ENCODE peak calls at places on chromosome 22, in five cellular contexts. I is lower leg skin, Q is adipocyte, P is HCT116, V is A549. O is an unnamed sample.

GRCh38 chr22:29211066-29211841 is 5.6 kb downstream of the EMID1 start:
- DNase-seq in P (no peak), I (no peak), V (no peak), Q (no peak), O (no peak)

GRCh38 chr22:29463487-29464088 is 16.4 kb upstream of the NEFH start:
- DNase-seq in V (no peak), Q (no peak), I (no peak), P (no peak), O (no peak)

GRCh38 chr22:35021166-35021565 is 44.8 kb upstream of the ISX start:
- DNase-seq in V (no peak), I (peak; percentile 62), Q (no peak), P (no peak), O (no peak)

GRCh38 chr22:42805016-42805997 is 51.8 kb downstream of the ARFGAP3 start:
- DNase-seq in P (no peak), I (peak; percentile 83), V (peak; percentile 28), Q (no peak), O (no peak)

GRCh38 chr22:46036558-46037408 is 59.8 kb upstream of the WNT7B start:
- DNase-seq in I (peak; percentile 90), Q (no peak), P (peak; percentile 39), V (peak; percentile 69), O (peak; percentile 44)

GRCh38 chr22:39207141-39208012 is 37.4 kb downstream of the PDGFB start:
- DNase-seq in P (no peak), I (peak; percentile 78), Q (no peak), V (no peak), O (no peak)

GRCh38 chr22:28949788-28950187 is 66.4 kb downstream of the ZNRF3 start:
- DNase-seq in I (no peak), Q (peak; percentile 70), P (no peak), V (peak; percentile 33), O (peak; percentile 32)

GRCh38 chr22:41267958-41268357 is 18.0 kb downstream of the RANGAP1 start:
- DNase-seq in Q (no peak), I (no peak), P (no peak), V (no peak), O (no peak)

GRCh38 chr22:46390652-46391301 is 55.3 kb downstream of the TRMU start:
- DNase-seq in I (no peak), V (no peak), Q (peak; percentile 92), P (no peak), O (peak; percentile 92)

GRCh38 chr22:49991167-49991566 is 21.4 kb downstream of the IL17REL start:
- DNase-seq in I (no peak), Q (no peak), V (no peak), P (no peak), O (no peak)

GRCh38 chr22:31676700-31677099 is 14.7 kb upstream of the PISD start:
- DNase-seq in P (peak; percentile 92), I (peak; percentile 99), V (peak; percentile 90), Q (peak; percentile 22), O (peak; percentile 94)

GRCh38 chr22:19218541-19219233 is 40.2 kb upstream of the SLC25A1 start:
- DNase-seq in V (no peak), I (no peak), Q (no peak), P (no peak), O (no peak)

GRCh38 chr22:38569181-38569971 is 607 bp downstream of the DMC1 start:
- DNase-seq in V (no peak), P (no peak), I (no peak), Q (no peak), O (peak; percentile 20)

GRCh38 chr22:46737976-46738641 is at the start of gene CERK:
- DNase-seq in Q (peak; percentile 92), P (no peak), I (peak; percentile 95), V (peak; percentile 31), O (peak; percentile 72)

GRCh38 chr22:42160830-42161696 is 30.5 kb upstream of the CYP2D6 start:
- DNase-seq in Q (no peak), V (peak; percentile 81), P (peak; percentile 34), I (no peak), O (no peak)

GRCh38 chr22:41474878-41475451 is 6.0 kb downstream of the ACO2 start:
- DNase-seq in P (no peak), V (no peak), Q (no peak), I (no peak), O (no peak)

GRCh38 chr22:23826510-23827350 is 12.1 kb downstream of the DERL3 start:
- DNase-seq in V (no peak), P (no peak), I (no peak), Q (no peak), O (peak; percentile 77)

GRCh38 chr22:19669570-19669969 is 44.7 kb upstream of the SEPTIN5 start:
- DNase-seq in P (no peak), I (peak; percentile 70), V (no peak), Q (no peak), O (no peak)

GRCh38 chr22:45230026-45230845 is 10.5 kb downstream of the KIAA0930 start:
- DNase-seq in I (no peak), Q (no peak), P (no peak), V (no peak), O (no peak)

GRCh38 chr22:50571264-50572175 is 6.7 kb downstream of the CPT1B start:
- DNase-seq in P (no peak), Q (no peak), V (no peak), I (no peak), O (no peak)

GRCh38 chr22:49209452-49210195 is 618.0 kb downstream of the BRD1 start:
- DNase-seq in I (peak; percentile 49), Q (no peak), P (no peak), V (peak; percentile 21), O (no peak)

GRCh38 chr22:24001314-24001713 is 3.9 kb downstream of the GSTT4 start:
- DNase-seq in P (no peak), Q (no peak), V (no peak), I (no peak), O (no peak)

GRCh38 chr22:41106122-41106968 is 14.0 kb downstream of the EP300 start:
- DNase-seq in V (peak; percentile 16), I (no peak), P (no peak), Q (no peak), O (no peak)

GRCh38 chr22:42856179-42856864 is 751 bp downstream of the ARFGAP3 start:
- DNase-seq in P (no peak), Q (peak; percentile 73), I (peak; percentile 92), V (no peak), O (peak; percentile 71)

GRCh38 chr22:50274311-50274710 is 4.1 kb upstream of the MAPK11 start:
- DNase-seq in P (no peak), V (peak; percentile 70), Q (peak; percentile 73), I (no peak), O (peak; percentile 71)

GRCh38 chr22:41369089-41369745 is 12.5 kb upstream of the TEF start:
- DNase-seq in I (no peak), V (no peak), Q (no peak), P (no peak), O (no peak)

GRCh38 chr22:50191041-50191740 is 5.5 kb downstream of the TRABD start:
- DNase-seq in Q (peak; percentile 45), V (no peak), I (no peak), P (no peak), O (no peak)

GRCh38 chr22:43862882-43863202 is 529 bp upstream of the SULT4A1 start:
- DNase-seq in Q (no peak), P (no peak), I (no peak), V (no peak), O (no peak)

GRCh38 chr22:43860126-43860525 is 2.2 kb downstream of the SULT4A1 start:
- DNase-seq in V (no peak), I (peak; percentile 56), Q (no peak), P (no peak), O (no peak)

GRCh38 chr22:43860831-43861230 is 1.5 kb downstream of the SULT4A1 start:
- DNase-seq in P (no peak), Q (no peak), V (no peak), I (peak; percentile 61), O (no peak)

GRCh38 chr22:43862074-43862881 is at the start of gene SULT4A1:
- DNase-seq in P (peak; percentile 19), I (peak; percentile 60), V (no peak), Q (peak; percentile 9), O (peak; percentile 46)

GRCh38 chr22:43861529-43861928 is 784 bp downstream of the SULT4A1 start:
- DNase-seq in I (peak; percentile 70), P (no peak), Q (no peak), V (no peak), O (peak; percentile 23)
- H3K4me3 ChIP-seq in I (no peak overlapping the region), P (peak overlapping the region; percentile 55), Q (peak overlapping the region; percentile 32), V (no peak overlapping the region), O (no peak overlapping the region)

GRCh38 chr22:25844601-25845000 is 102.6 kb downstream of the MYO18B start:
- DNase-seq in I (no peak), Q (no peak), V (no peak), P (no peak), O (no peak)
- H3K4me3 ChIP-seq in I (no peak overlapping the region), Q (no peak overlapping the region), V (no peak overlapping the region), P (no peak overlapping the region), O (no peak overlapping the region)

GRCh38 chr22:26658671-26659478 is 1.5 kb downstream of the MIAT start:
- DNase-seq in V (peak; percentile 93), Q (peak; percentile 80), P (peak; percentile 88), I (peak; percentile 85), O (peak; percentile 93)

GRCh38 chr22:26656896-26657851 is at the start of gene MIAT:
- DNase-seq in Q (peak; percentile 52), P (no peak), I (peak; percentile 87), V (no peak), O (peak; percentile 64)

GRCh38 chr22:26662160-26662559 is 4.8 kb downstream of the MIAT start:
- DNase-seq in I (no peak), P (no peak), Q (no peak), V (no peak), O (no peak)

GRCh38 chr22:26660961-26661578 is 3.7 kb downstream of the MIAT start:
- DNase-seq in P (no peak), I (no peak), V (no peak), Q (no peak), O (no peak)

GRCh38 chr22:26658161-26658560 is 773 bp downstream of the MIAT start:
- DNase-seq in Q (no peak), V (no peak), I (no peak), P (no peak), O (peak; percentile 11)
- H3K4me3 ChIP-seq in Q (no peak overlapping the region), V (peak overlapping the region; percentile 50), I (no peak overlapping the region), P (peak overlapping the region; percentile 61), O (peak overlapping the region; percentile 59)

DNA sequence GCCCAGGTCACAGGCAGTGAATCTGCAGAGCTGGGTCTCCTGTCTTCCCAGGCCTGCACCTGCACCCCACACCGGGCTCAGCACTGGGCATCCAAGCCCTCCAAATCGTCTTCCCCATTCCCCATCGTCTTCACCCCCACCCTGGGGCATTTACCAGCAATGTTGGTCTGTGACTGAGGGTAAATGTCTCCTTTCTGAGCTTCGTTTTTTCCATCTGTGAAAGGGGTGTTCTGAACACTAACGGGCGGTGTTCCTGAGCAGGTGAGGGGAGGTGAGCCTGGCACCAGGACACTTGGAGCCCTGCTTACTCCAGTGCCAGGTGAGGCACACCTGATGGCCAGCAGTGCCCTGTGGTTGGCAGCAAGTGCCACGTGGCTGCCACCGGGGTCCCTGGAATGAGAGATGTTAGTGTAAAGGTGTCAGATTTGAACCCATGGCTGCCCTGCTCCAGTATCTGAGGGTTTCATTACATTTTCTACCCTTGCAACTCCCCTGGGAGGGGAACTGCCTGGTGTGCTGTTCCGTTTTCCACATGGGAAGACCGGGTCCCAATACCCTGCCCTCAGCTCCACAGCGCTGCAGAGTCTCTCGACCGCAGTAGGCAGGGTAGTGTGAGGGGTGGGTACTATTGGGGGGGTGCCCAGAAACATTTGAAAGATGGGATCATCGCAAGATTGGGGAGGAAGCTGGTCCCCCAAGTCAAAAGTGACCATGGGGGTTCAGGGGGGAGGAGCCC is 1.9 kb downstream of the CDC42EP1 start:
- DNase-seq in I (no peak), Q (no peak), P (no peak), V (no peak), O (no peak)
- H3K4me3 ChIP-seq in I (no peak overlapping the region), Q (peak overlapping the region; percentile 97), P (peak overlapping the region; percentile 82), V (peak overlapping the region; percentile 98), O (peak overlapping the region; percentile 90)